ENCODE peak calls at places on chromosomes 1 and 21, in eight cellular contexts. J is HCT116, H is GM23248, G is PC-3, K is MM.1S, A is SK-N-SH, S is GM23338, C is neural progenitor cell. Q is an unnamed sample.

GRCh38 chr1:218304281-218305039 is 19.4 kb downstream of the RRP15 start:
- DNase-seq in J (no peak), H (no peak), G (no peak), K (no peak), A (peak; percentile 73), S (no peak), C (peak; percentile 32), Q (no peak)

GRCh38 chr21:27251752-27252151 is 284.9 kb upstream of the ADAMTS5 start:
- DNase-seq in J (no peak), H (no peak), G (no peak), K (no peak), A (no peak), S (no peak), C (no peak), Q (no peak)

GRCh38 chr1:218718977-218719376 is 373.8 kb downstream of the TGFB2 start:
- DNase-seq in J (no peak), H (no peak), G (no peak), K (no peak), A (no peak), S (no peak), C (no peak), Q (no peak)

GRCh38 chr1:18652791-18653190 is 22.1 kb downstream of the PAX7 start:
- DNase-seq in J (no peak), H (no peak), G (no peak), K (no peak), A (no peak), S (no peak), C (no peak), Q (no peak)

GRCh38 chr21:38958940-38959685 is 153.4 kb downstream of the ETS2 start:
- DNase-seq in J (no peak), H (peak; percentile 82), G (no peak), K (no peak), A (no peak), S (no peak), C (no peak), Q (no peak)

GRCh38 chr1:82018319-82018718 is 217.6 kb downstream of the ADGRL2 start:
- DNase-seq in J (no peak), H (no peak), G (no peak), K (no peak), A (no peak), S (no peak), C (no peak), Q (no peak)

GRCh38 chr21:36788116-36788515 is 89.2 kb downstream of the SIM2 start:
- DNase-seq in J (peak; percentile 46), H (no peak), G (peak; percentile 74), K (no peak), A (no peak), S (no peak), C (no peak), Q (no peak)

GRCh38 chr1:35590476-35591040 is 17.4 kb downstream of the TFAP2E start:
- DNase-seq in J (no peak), H (no peak), G (no peak), K (no peak), A (no peak), S (no peak), C (no peak), Q (no peak)

GRCh38 chr1:153750026-153750995 is 22.5 kb downstream of the INTS3 start:
- DNase-seq in J (no peak), H (peak; percentile 42), G (no peak), K (no peak), A (no peak), S (peak; percentile 31), C (peak; percentile 68), Q (no peak)

GRCh38 chr1:21257431-21258135 is 32.7 kb downstream of the ECE1 start:
- DNase-seq in J (no peak), H (no peak), G (no peak), K (no peak), A (no peak), S (no peak), C (no peak), Q (no peak)
- H3K4me2 ChIP-seq in J (no peak overlapping the region), H (no peak overlapping the region), G (no peak overlapping the region), K (no peak overlapping the region), A (no peak overlapping the region), S (no peak overlapping the region), C (no peak overlapping the region), Q (no peak overlapping the region)

GRCh38 chr1:43015269-43015668 is 56.6 kb upstream of the SLC2A1 start:
- DNase-seq in J (no peak), H (no peak), G (no peak), K (no peak), A (no peak), S (no peak), C (no peak), Q (no peak)

GRCh38 chr1:43019226-43019625 is 60.6 kb upstream of the SLC2A1 start:
- DNase-seq in J (no peak), H (no peak), G (no peak), K (no peak), A (no peak), S (no peak), C (no peak), Q (no peak)

GRCh38 chr1:43021547-43022474 is 63.1 kb upstream of the SLC2A1 start:
- DNase-seq in J (no peak), H (no peak), G (peak; percentile 56), K (no peak), A (no peak), S (no peak), C (no peak), Q (no peak)

GRCh38 chr1:43018091-43018490 is 59.4 kb upstream of the SLC2A1 start:
- DNase-seq in J (no peak), H (no peak), G (no peak), K (no peak), A (no peak), S (no peak), C (no peak), Q (no peak)
- TF ChIP-seq EZH2phosphoT487 in J (no peak), H (no peak), G (no peak), K (no peak), A (no peak), S (no peak), C (no peak), Q (no peak)

DNA sequence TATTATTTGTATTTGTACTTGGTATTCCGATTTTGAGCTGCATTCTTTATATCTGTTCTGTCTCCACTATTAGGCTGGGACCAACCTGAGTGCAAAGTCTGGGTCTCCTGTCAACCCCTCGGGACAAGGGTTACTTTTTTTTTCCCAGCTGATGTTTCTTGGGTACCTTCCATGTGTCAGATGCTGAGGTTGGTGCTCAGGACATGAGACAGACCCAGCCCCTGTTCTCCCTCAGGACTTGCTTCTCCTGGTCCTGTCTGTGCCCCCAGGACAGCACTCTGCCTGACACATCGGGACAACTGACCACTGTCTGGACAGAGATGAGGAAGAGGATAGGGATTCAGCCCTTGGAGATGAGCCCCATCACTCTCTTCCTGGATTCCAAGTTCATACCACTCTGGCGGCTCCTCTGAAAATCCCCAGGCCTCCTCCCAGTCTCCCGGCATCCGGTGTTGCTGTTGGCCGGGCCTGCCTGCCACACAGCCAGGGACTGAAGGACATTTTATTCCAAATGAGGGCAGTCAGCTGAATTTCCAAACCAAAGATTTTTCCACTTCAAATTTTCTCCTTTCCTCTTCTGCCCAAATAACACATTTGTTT is 55.6 kb upstream of the FMOD start:
- DNase-seq in J (no peak), H (peak; percentile 40), G (no peak), K (no peak), A (no peak), S (no peak), C (no peak), Q (no peak)
- H3K4me3 ChIP-seq in J (no peak overlapping the region), H (no peak overlapping the region), G (no peak overlapping the region), K (no peak overlapping the region), A (no peak overlapping the region), S (no peak overlapping the region), C (no peak overlapping the region), Q (no peak overlapping the region)

DNA sequence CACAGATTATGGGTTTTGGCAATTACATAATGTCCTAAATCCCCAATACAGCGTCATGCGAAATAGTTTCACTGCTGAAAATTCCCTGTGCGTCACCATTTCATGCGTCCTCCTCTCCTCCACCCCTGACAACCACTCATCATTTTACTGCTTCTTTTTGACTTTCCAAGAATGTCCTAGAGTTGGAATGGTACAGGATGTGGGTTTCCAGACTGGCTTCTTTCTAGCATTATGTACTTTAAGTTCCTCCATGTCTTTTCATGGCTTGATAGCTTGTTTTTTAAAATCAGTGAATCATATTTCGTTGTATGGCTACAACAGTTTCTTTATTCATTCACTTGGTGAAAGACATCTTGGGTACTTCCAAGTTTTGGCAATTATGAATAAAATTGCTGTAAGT is 7.4 kb downstream of the NBPF3 start:
- DNase-seq in J (no peak), H (no peak), G (no peak), K (no peak), A (no peak), S (no peak), C (no peak), Q (no peak)
- H3K4me2 ChIP-seq in J (no peak overlapping the region), H (no peak overlapping the region), G (no peak overlapping the region), K (no peak overlapping the region), A (no peak overlapping the region), S (no peak overlapping the region), C (no peak overlapping the region), Q (no peak overlapping the region)

GRCh38 chr1:97826820-97827219 is 94.0 kb downstream of the DPYD start:
- DNase-seq in J (no peak), H (no peak), G (no peak), K (no peak), A (peak; percentile 40), S (no peak), C (no peak), Q (no peak)
- TF ChIP-seq EZH2phosphoT487 in J (no peak), H (no peak), G (no peak), K (no peak), A (no peak), S (no peak), C (no peak), Q (no peak)

GRCh38 chr1:151513626-151514101 is 2.5 kb downstream of the CGN start:
- DNase-seq in J (no peak), H (peak; percentile 23), G (peak; percentile 88), K (no peak), A (peak; percentile 64), S (peak; percentile 62), C (no peak), Q (peak; percentile 8)

GRCh38 chr1:151518431-151518830 is 7.2 kb downstream of the CGN start:
- DNase-seq in J (no peak), H (no peak), G (no peak), K (no peak), A (no peak), S (no peak), C (no peak), Q (no peak)

GRCh38 chr1:151515265-151515664 is 4.1 kb downstream of the CGN start:
- DNase-seq in J (no peak), H (no peak), G (no peak), K (no peak), A (no peak), S (no peak), C (no peak), Q (no peak)

GRCh38 chr1:151514366-151514765 is 3.2 kb downstream of the CGN start:
- DNase-seq in J (no peak), H (no peak), G (no peak), K (no peak), A (no peak), S (no peak), C (no peak), Q (no peak)

GRCh38 chr1:151516031-151516511 is 4.9 kb downstream of the CGN start:
- DNase-seq in J (no peak), H (no peak), G (peak; percentile 90), K (no peak), A (no peak), S (peak; percentile 76), C (no peak), Q (no peak)
- H3K4me3 ChIP-seq in J (peak overlapping the region; percentile 40), H (no peak overlapping the region), G (no peak overlapping the region), K (no peak overlapping the region), A (no peak overlapping the region), S (no peak overlapping the region), C (no peak overlapping the region), Q (no peak overlapping the region)

GRCh38 chr1:116916002-116916401 is 6.3 kb downstream of the PTGFRN start:
- DNase-seq in J (no peak), H (no peak), G (no peak), K (no peak), A (no peak), S (no peak), C (no peak), Q (no peak)
- H3K4me2 ChIP-seq in J (no peak overlapping the region), H (no peak overlapping the region), G (no peak overlapping the region), K (no peak overlapping the region), A (no peak overlapping the region), S (no peak overlapping the region), C (no peak overlapping the region), Q (no peak overlapping the region)